ENCODE peak calls at places on chromosome 1, in ten cellular contexts. One of them, this sample, is unnamed.

GRCh38 chr1:212752256-212752933 is 39.2 kb downstream of the NSL1 start:
- DNase-seq in CMK: no peak
- DNase-seq in activated T-cell treated with anti-CD3 and anti-CD28 coated beads, Interleukin-2, amount 50 U/mL, for 72 hours: no peak
- DNase-seq in foreskin fibroblast: peak
- DNase-seq in activated T-helper 1 cell treated with Interleukin-2 at 50 U/mL for 16 hours: no peak
- DNase-seq in NCI-H345: no peak
- DNase-seq in activated CD8-positive, alpha-beta memory T cell treated with anti-CD3 and anti-CD28 coated beads, Interleukin-2, amount 50 U/mL, for 4 hours: no peak
- DNase-seq in esophagus squamous epithelium: no peak
- DNase-seq in NCI-H1092 treated with DMSO at 0.1 percent for 48 hours: no peak
- DNase-seq in CD8-positive, alpha-beta T cell: no peak
- DNase-seq in this sample: no peak

GRCh38 chr1:50981741-50982140 is 11.7 kb downstream of the CDKN2C start:
- DNase-seq in CMK: no peak
- DNase-seq in activated T-cell treated with anti-CD3 and anti-CD28 coated beads, Interleukin-2, amount 50 U/mL, for 72 hours: no peak
- DNase-seq in foreskin fibroblast: no peak
- DNase-seq in activated T-helper 1 cell treated with Interleukin-2 at 50 U/mL for 16 hours: no peak
- DNase-seq in NCI-H345: peak
- DNase-seq in activated CD8-positive, alpha-beta memory T cell treated with anti-CD3 and anti-CD28 coated beads, Interleukin-2, amount 50 U/mL, for 4 hours: no peak
- DNase-seq in esophagus squamous epithelium: no peak
- DNase-seq in NCI-H1092 treated with DMSO at 0.1 percent for 48 hours: peak
- DNase-seq in CD8-positive, alpha-beta T cell: no peak
- DNase-seq in this sample: no peak

GRCh38 chr1:37808369-37809319 is 636 bp upstream of the YRDC start:
- DNase-seq in CMK: no peak
- DNase-seq in activated T-cell treated with anti-CD3 and anti-CD28 coated beads, Interleukin-2, amount 50 U/mL, for 72 hours: peak
- DNase-seq in foreskin fibroblast: peak
- DNase-seq in activated T-helper 1 cell treated with Interleukin-2 at 50 U/mL for 16 hours: no peak
- DNase-seq in NCI-H345: peak
- DNase-seq in activated CD8-positive, alpha-beta memory T cell treated with anti-CD3 and anti-CD28 coated beads, Interleukin-2, amount 50 U/mL, for 4 hours: peak
- DNase-seq in esophagus squamous epithelium: no peak
- DNase-seq in NCI-H1092 treated with DMSO at 0.1 percent for 48 hours: peak
- DNase-seq in CD8-positive, alpha-beta T cell: no peak
- DNase-seq in this sample: peak

GRCh38 chr1:79188371-79188770 is 181.8 kb upstream of the ADGRL4 start:
- DNase-seq in CMK: no peak
- DNase-seq in activated T-cell treated with anti-CD3 and anti-CD28 coated beads, Interleukin-2, amount 50 U/mL, for 72 hours: no peak
- DNase-seq in foreskin fibroblast: peak
- DNase-seq in activated T-helper 1 cell treated with Interleukin-2 at 50 U/mL for 16 hours: no peak
- DNase-seq in NCI-H345: no peak
- DNase-seq in activated CD8-positive, alpha-beta memory T cell treated with anti-CD3 and anti-CD28 coated beads, Interleukin-2, amount 50 U/mL, for 4 hours: no peak
- DNase-seq in esophagus squamous epithelium: no peak
- DNase-seq in NCI-H1092 treated with DMSO at 0.1 percent for 48 hours: no peak
- DNase-seq in CD8-positive, alpha-beta T cell: no peak
- DNase-seq in this sample: no peak

GRCh38 chr1:119160435-119160834 is 20.0 kb upstream of the WARS2 start:
- DNase-seq in CMK: no peak
- DNase-seq in activated T-cell treated with anti-CD3 and anti-CD28 coated beads, Interleukin-2, amount 50 U/mL, for 72 hours: no peak
- DNase-seq in foreskin fibroblast: no peak
- DNase-seq in activated T-helper 1 cell treated with Interleukin-2 at 50 U/mL for 16 hours: no peak
- DNase-seq in NCI-H345: no peak
- DNase-seq in activated CD8-positive, alpha-beta memory T cell treated with anti-CD3 and anti-CD28 coated beads, Interleukin-2, amount 50 U/mL, for 4 hours: no peak
- DNase-seq in esophagus squamous epithelium: no peak
- DNase-seq in NCI-H1092 treated with DMSO at 0.1 percent for 48 hours: no peak
- DNase-seq in CD8-positive, alpha-beta T cell: no peak
- DNase-seq in this sample: no peak

GRCh38 chr1:10867138-10867721 is 70.8 kb upstream of the CASZ1 start:
- DNase-seq in CMK: peak
- DNase-seq in activated T-cell treated with anti-CD3 and anti-CD28 coated beads, Interleukin-2, amount 50 U/mL, for 72 hours: peak
- DNase-seq in foreskin fibroblast: peak
- DNase-seq in activated T-helper 1 cell treated with Interleukin-2 at 50 U/mL for 16 hours: peak
- DNase-seq in NCI-H345: peak
- DNase-seq in activated CD8-positive, alpha-beta memory T cell treated with anti-CD3 and anti-CD28 coated beads, Interleukin-2, amount 50 U/mL, for 4 hours: peak
- DNase-seq in esophagus squamous epithelium: no peak
- DNase-seq in NCI-H1092 treated with DMSO at 0.1 percent for 48 hours: peak
- DNase-seq in CD8-positive, alpha-beta T cell: peak
- DNase-seq in this sample: no peak

GRCh38 chr1:181079920-181080319 is 8.6 kb upstream of the IER5 start:
- DNase-seq in CMK: no peak
- DNase-seq in activated T-cell treated with anti-CD3 and anti-CD28 coated beads, Interleukin-2, amount 50 U/mL, for 72 hours: no peak
- DNase-seq in foreskin fibroblast: no peak
- DNase-seq in activated T-helper 1 cell treated with Interleukin-2 at 50 U/mL for 16 hours: no peak
- DNase-seq in NCI-H345: no peak
- DNase-seq in activated CD8-positive, alpha-beta memory T cell treated with anti-CD3 and anti-CD28 coated beads, Interleukin-2, amount 50 U/mL, for 4 hours: no peak
- DNase-seq in esophagus squamous epithelium: no peak
- DNase-seq in NCI-H1092 treated with DMSO at 0.1 percent for 48 hours: no peak
- DNase-seq in CD8-positive, alpha-beta T cell: no peak
- DNase-seq in this sample: no peak

GRCh38 chr1:43327549-43328292 is 9.9 kb upstream of the MPL start:
- DNase-seq in CMK: no peak
- DNase-seq in activated T-cell treated with anti-CD3 and anti-CD28 coated beads, Interleukin-2, amount 50 U/mL, for 72 hours: no peak
- DNase-seq in foreskin fibroblast: peak
- DNase-seq in activated T-helper 1 cell treated with Interleukin-2 at 50 U/mL for 16 hours: no peak
- DNase-seq in NCI-H345: no peak
- DNase-seq in activated CD8-positive, alpha-beta memory T cell treated with anti-CD3 and anti-CD28 coated beads, Interleukin-2, amount 50 U/mL, for 4 hours: no peak
- DNase-seq in esophagus squamous epithelium: no peak
- DNase-seq in NCI-H1092 treated with DMSO at 0.1 percent for 48 hours: no peak
- DNase-seq in CD8-positive, alpha-beta T cell: no peak
- DNase-seq in this sample: no peak

GRCh38 chr1:188937965-188938551 is 1539.6 kb downstream of the BRINP3 start:
- DNase-seq in CMK: no peak
- DNase-seq in activated T-cell treated with anti-CD3 and anti-CD28 coated beads, Interleukin-2, amount 50 U/mL, for 72 hours: no peak
- DNase-seq in foreskin fibroblast: no peak
- DNase-seq in activated T-helper 1 cell treated with Interleukin-2 at 50 U/mL for 16 hours: no peak
- DNase-seq in NCI-H345: no peak
- DNase-seq in activated CD8-positive, alpha-beta memory T cell treated with anti-CD3 and anti-CD28 coated beads, Interleukin-2, amount 50 U/mL, for 4 hours: no peak
- DNase-seq in esophagus squamous epithelium: no peak
- DNase-seq in NCI-H1092 treated with DMSO at 0.1 percent for 48 hours: no peak
- DNase-seq in CD8-positive, alpha-beta T cell: no peak
- DNase-seq in this sample: no peak

GRCh38 chr1:231162300-231162969 is 577 bp downstream of the TRIM67 start:
- DNase-seq in CMK: no peak
- DNase-seq in activated T-cell treated with anti-CD3 and anti-CD28 coated beads, Interleukin-2, amount 50 U/mL, for 72 hours: peak
- DNase-seq in foreskin fibroblast: peak
- DNase-seq in activated T-helper 1 cell treated with Interleukin-2 at 50 U/mL for 16 hours: no peak
- DNase-seq in NCI-H345: peak
- DNase-seq in activated CD8-positive, alpha-beta memory T cell treated with anti-CD3 and anti-CD28 coated beads, Interleukin-2, amount 50 U/mL, for 4 hours: peak
- DNase-seq in esophagus squamous epithelium: no peak
- DNase-seq in NCI-H1092 treated with DMSO at 0.1 percent for 48 hours: peak
- DNase-seq in CD8-positive, alpha-beta T cell: no peak
- DNase-seq in this sample: no peak

GRCh38 chr1:24021403-24022266 is 41.5 kb upstream of the SRSF10 start:
- DNase-seq in CMK: no peak
- DNase-seq in activated T-cell treated with anti-CD3 and anti-CD28 coated beads, Interleukin-2, amount 50 U/mL, for 72 hours: no peak
- DNase-seq in foreskin fibroblast: no peak
- DNase-seq in activated T-helper 1 cell treated with Interleukin-2 at 50 U/mL for 16 hours: no peak
- DNase-seq in NCI-H345: no peak
- DNase-seq in activated CD8-positive, alpha-beta memory T cell treated with anti-CD3 and anti-CD28 coated beads, Interleukin-2, amount 50 U/mL, for 4 hours: no peak
- DNase-seq in esophagus squamous epithelium: no peak
- DNase-seq in NCI-H1092 treated with DMSO at 0.1 percent for 48 hours: no peak
- DNase-seq in CD8-positive, alpha-beta T cell: no peak
- DNase-seq in this sample: no peak

GRCh38 chr1:22710688-22711024 is at the start of gene EPHB2:
- DNase-seq in CMK: no peak
- DNase-seq in activated T-cell treated with anti-CD3 and anti-CD28 coated beads, Interleukin-2, amount 50 U/mL, for 72 hours: peak
- DNase-seq in foreskin fibroblast: peak
- DNase-seq in activated T-helper 1 cell treated with Interleukin-2 at 50 U/mL for 16 hours: no peak
- DNase-seq in NCI-H345: peak
- DNase-seq in activated CD8-positive, alpha-beta memory T cell treated with anti-CD3 and anti-CD28 coated beads, Interleukin-2, amount 50 U/mL, for 4 hours: no peak
- DNase-seq in esophagus squamous epithelium: no peak
- DNase-seq in NCI-H1092 treated with DMSO at 0.1 percent for 48 hours: peak
- DNase-seq in CD8-positive, alpha-beta T cell: no peak
- DNase-seq in this sample: no peak

GRCh38 chr1:94095112-94095637 is 25.8 kb downstream of the ABCA4 start:
- DNase-seq in CMK: no peak
- DNase-seq in activated T-cell treated with anti-CD3 and anti-CD28 coated beads, Interleukin-2, amount 50 U/mL, for 72 hours: no peak
- DNase-seq in foreskin fibroblast: peak
- DNase-seq in activated T-helper 1 cell treated with Interleukin-2 at 50 U/mL for 16 hours: no peak
- DNase-seq in NCI-H345: no peak
- DNase-seq in activated CD8-positive, alpha-beta memory T cell treated with anti-CD3 and anti-CD28 coated beads, Interleukin-2, amount 50 U/mL, for 4 hours: no peak
- DNase-seq in esophagus squamous epithelium: no peak
- DNase-seq in NCI-H1092 treated with DMSO at 0.1 percent for 48 hours: no peak
- DNase-seq in CD8-positive, alpha-beta T cell: no peak
- DNase-seq in this sample: peak

GRCh38 chr1:29148656-29149491 is 25.2 kb upstream of the TMEM200B start:
- DNase-seq in CMK: no peak
- DNase-seq in activated T-cell treated with anti-CD3 and anti-CD28 coated beads, Interleukin-2, amount 50 U/mL, for 72 hours: no peak
- DNase-seq in foreskin fibroblast: no peak
- DNase-seq in activated T-helper 1 cell treated with Interleukin-2 at 50 U/mL for 16 hours: no peak
- DNase-seq in NCI-H345: no peak
- DNase-seq in activated CD8-positive, alpha-beta memory T cell treated with anti-CD3 and anti-CD28 coated beads, Interleukin-2, amount 50 U/mL, for 4 hours: no peak
- DNase-seq in esophagus squamous epithelium: no peak
- DNase-seq in NCI-H1092 treated with DMSO at 0.1 percent for 48 hours: no peak
- DNase-seq in CD8-positive, alpha-beta T cell: no peak
- DNase-seq in this sample: no peak

GRCh38 chr1:156816561-156817328 is at the start of gene SH2D2A:
- DNase-seq in CMK: peak
- DNase-seq in activated T-cell treated with anti-CD3 and anti-CD28 coated beads, Interleukin-2, amount 50 U/mL, for 72 hours: peak
- DNase-seq in foreskin fibroblast: no peak
- DNase-seq in activated T-helper 1 cell treated with Interleukin-2 at 50 U/mL for 16 hours: peak
- DNase-seq in NCI-H345: no peak
- DNase-seq in activated CD8-positive, alpha-beta memory T cell treated with anti-CD3 and anti-CD28 coated beads, Interleukin-2, amount 50 U/mL, for 4 hours: peak
- DNase-seq in esophagus squamous epithelium: peak
- DNase-seq in NCI-H1092 treated with DMSO at 0.1 percent for 48 hours: no peak
- DNase-seq in CD8-positive, alpha-beta T cell: peak
- DNase-seq in this sample: no peak

GRCh38 chr1:8629241-8630091 is 188.0 kb downstream of the RERE start:
- DNase-seq in CMK: no peak
- DNase-seq in activated T-cell treated with anti-CD3 and anti-CD28 coated beads, Interleukin-2, amount 50 U/mL, for 72 hours: no peak
- DNase-seq in foreskin fibroblast: peak
- DNase-seq in activated T-helper 1 cell treated with Interleukin-2 at 50 U/mL for 16 hours: no peak
- DNase-seq in NCI-H345: peak
- DNase-seq in activated CD8-positive, alpha-beta memory T cell treated with anti-CD3 and anti-CD28 coated beads, Interleukin-2, amount 50 U/mL, for 4 hours: no peak
- DNase-seq in esophagus squamous epithelium: no peak
- DNase-seq in NCI-H1092 treated with DMSO at 0.1 percent for 48 hours: peak
- DNase-seq in CD8-positive, alpha-beta T cell: no peak
- DNase-seq in this sample: no peak

GRCh38 chr1:109739738-109740614 is 862 bp downstream of the GSTM3 start:
- DNase-seq in CMK: peak
- DNase-seq in activated T-cell treated with anti-CD3 and anti-CD28 coated beads, Interleukin-2, amount 50 U/mL, for 72 hours: peak
- DNase-seq in foreskin fibroblast: peak
- DNase-seq in activated T-helper 1 cell treated with Interleukin-2 at 50 U/mL for 16 hours: peak
- DNase-seq in NCI-H345: peak
- DNase-seq in activated CD8-positive, alpha-beta memory T cell treated with anti-CD3 and anti-CD28 coated beads, Interleukin-2, amount 50 U/mL, for 4 hours: peak
- DNase-seq in esophagus squamous epithelium: no peak
- DNase-seq in NCI-H1092 treated with DMSO at 0.1 percent for 48 hours: peak
- DNase-seq in CD8-positive, alpha-beta T cell: peak
- DNase-seq in this sample: peak

GRCh38 chr1:57341721-57342120 is 82.1 kb downstream of the DAB1 start:
- DNase-seq in CMK: no peak
- DNase-seq in activated T-cell treated with anti-CD3 and anti-CD28 coated beads, Interleukin-2, amount 50 U/mL, for 72 hours: no peak
- DNase-seq in foreskin fibroblast: no peak
- DNase-seq in activated T-helper 1 cell treated with Interleukin-2 at 50 U/mL for 16 hours: no peak
- DNase-seq in NCI-H345: no peak
- DNase-seq in activated CD8-positive, alpha-beta memory T cell treated with anti-CD3 and anti-CD28 coated beads, Interleukin-2, amount 50 U/mL, for 4 hours: no peak
- DNase-seq in esophagus squamous epithelium: no peak
- DNase-seq in NCI-H1092 treated with DMSO at 0.1 percent for 48 hours: no peak
- DNase-seq in CD8-positive, alpha-beta T cell: no peak
- DNase-seq in this sample: no peak

GRCh38 chr1:9618912-9619679 is 30.4 kb downstream of the TMEM201 start:
- DNase-seq in CMK: no peak
- DNase-seq in activated T-cell treated with anti-CD3 and anti-CD28 coated beads, Interleukin-2, amount 50 U/mL, for 72 hours: no peak
- DNase-seq in foreskin fibroblast: no peak
- DNase-seq in activated T-helper 1 cell treated with Interleukin-2 at 50 U/mL for 16 hours: no peak
- DNase-seq in NCI-H345: no peak
- DNase-seq in activated CD8-positive, alpha-beta memory T cell treated with anti-CD3 and anti-CD28 coated beads, Interleukin-2, amount 50 U/mL, for 4 hours: no peak
- DNase-seq in esophagus squamous epithelium: no peak
- DNase-seq in NCI-H1092 treated with DMSO at 0.1 percent for 48 hours: no peak
- DNase-seq in CD8-positive, alpha-beta T cell: no peak
- DNase-seq in this sample: no peak

GRCh38 chr1:221429262-221429661 is 312.6 kb downstream of the DUSP10 start:
- DNase-seq in CMK: no peak
- DNase-seq in activated T-cell treated with anti-CD3 and anti-CD28 coated beads, Interleukin-2, amount 50 U/mL, for 72 hours: no peak
- DNase-seq in foreskin fibroblast: peak
- DNase-seq in activated T-helper 1 cell treated with Interleukin-2 at 50 U/mL for 16 hours: no peak
- DNase-seq in NCI-H345: no peak
- DNase-seq in activated CD8-positive, alpha-beta memory T cell treated with anti-CD3 and anti-CD28 coated beads, Interleukin-2, amount 50 U/mL, for 4 hours: no peak
- DNase-seq in esophagus squamous epithelium: no peak
- DNase-seq in NCI-H1092 treated with DMSO at 0.1 percent for 48 hours: no peak
- DNase-seq in CD8-positive, alpha-beta T cell: no peak
- DNase-seq in this sample: no peak

GRCh38 chr1:151846062-151846568 is 6.5 kb upstream of the C2CD4D start:
- DNase-seq in CMK: no peak
- DNase-seq in activated T-cell treated with anti-CD3 and anti-CD28 coated beads, Interleukin-2, amount 50 U/mL, for 72 hours: peak
- DNase-seq in foreskin fibroblast: no peak
- DNase-seq in activated T-helper 1 cell treated with Interleukin-2 at 50 U/mL for 16 hours: no peak
- DNase-seq in NCI-H345: no peak
- DNase-seq in activated CD8-positive, alpha-beta memory T cell treated with anti-CD3 and anti-CD28 coated beads, Interleukin-2, amount 50 U/mL, for 4 hours: no peak
- DNase-seq in esophagus squamous epithelium: no peak
- DNase-seq in NCI-H1092 treated with DMSO at 0.1 percent for 48 hours: no peak
- DNase-seq in CD8-positive, alpha-beta T cell: no peak
- DNase-seq in this sample: no peak

GRCh38 chr1:193111641-193112090 is 6.5 kb upstream of the GLRX2 start:
- DNase-seq in CMK: no peak
- DNase-seq in activated T-cell treated with anti-CD3 and anti-CD28 coated beads, Interleukin-2, amount 50 U/mL, for 72 hours: no peak
- DNase-seq in foreskin fibroblast: peak
- DNase-seq in activated T-helper 1 cell treated with Interleukin-2 at 50 U/mL for 16 hours: no peak
- DNase-seq in NCI-H345: no peak
- DNase-seq in activated CD8-positive, alpha-beta memory T cell treated with anti-CD3 and anti-CD28 coated beads, Interleukin-2, amount 50 U/mL, for 4 hours: no peak
- DNase-seq in esophagus squamous epithelium: no peak
- DNase-seq in NCI-H1092 treated with DMSO at 0.1 percent for 48 hours: no peak
- DNase-seq in CD8-positive, alpha-beta T cell: no peak
- DNase-seq in this sample: no peak

GRCh38 chr1:161166669-161167548 is 683 bp downstream of the PPOX start:
- DNase-seq in CMK: no peak
- DNase-seq in activated T-cell treated with anti-CD3 and anti-CD28 coated beads, Interleukin-2, amount 50 U/mL, for 72 hours: no peak
- DNase-seq in foreskin fibroblast: no peak
- DNase-seq in activated T-helper 1 cell treated with Interleukin-2 at 50 U/mL for 16 hours: no peak
- DNase-seq in NCI-H345: no peak
- DNase-seq in activated CD8-positive, alpha-beta memory T cell treated with anti-CD3 and anti-CD28 coated beads, Interleukin-2, amount 50 U/mL, for 4 hours: no peak
- DNase-seq in esophagus squamous epithelium: no peak
- DNase-seq in NCI-H1092 treated with DMSO at 0.1 percent for 48 hours: peak
- DNase-seq in CD8-positive, alpha-beta T cell: no peak
- DNase-seq in this sample: no peak

GRCh38 chr1:7049913-7050625 is 264.8 kb downstream of the CAMTA1 start:
- DNase-seq in CMK: no peak
- DNase-seq in activated T-cell treated with anti-CD3 and anti-CD28 coated beads, Interleukin-2, amount 50 U/mL, for 72 hours: no peak
- DNase-seq in foreskin fibroblast: no peak
- DNase-seq in activated T-helper 1 cell treated with Interleukin-2 at 50 U/mL for 16 hours: no peak
- DNase-seq in NCI-H345: no peak
- DNase-seq in activated CD8-positive, alpha-beta memory T cell treated with anti-CD3 and anti-CD28 coated beads, Interleukin-2, amount 50 U/mL, for 4 hours: no peak
- DNase-seq in esophagus squamous epithelium: no peak
- DNase-seq in NCI-H1092 treated with DMSO at 0.1 percent for 48 hours: no peak
- DNase-seq in CD8-positive, alpha-beta T cell: no peak
- DNase-seq in this sample: no peak

GRCh38 chr1:3727042-3727824 is 25.0 kb upstream of the CCDC27 start:
- DNase-seq in CMK: peak
- DNase-seq in activated T-cell treated with anti-CD3 and anti-CD28 coated beads, Interleukin-2, amount 50 U/mL, for 72 hours: no peak
- DNase-seq in foreskin fibroblast: no peak
- DNase-seq in activated T-helper 1 cell treated with Interleukin-2 at 50 U/mL for 16 hours: no peak
- DNase-seq in NCI-H345: no peak
- DNase-seq in activated CD8-positive, alpha-beta memory T cell treated with anti-CD3 and anti-CD28 coated beads, Interleukin-2, amount 50 U/mL, for 4 hours: no peak
- DNase-seq in esophagus squamous epithelium: no peak
- DNase-seq in NCI-H1092 treated with DMSO at 0.1 percent for 48 hours: no peak
- DNase-seq in CD8-positive, alpha-beta T cell: no peak
- DNase-seq in this sample: no peak

GRCh38 chr1:29511436-29511835 is 275.1 kb downstream of the PTPRU start:
- DNase-seq in CMK: no peak
- DNase-seq in activated T-cell treated with anti-CD3 and anti-CD28 coated beads, Interleukin-2, amount 50 U/mL, for 72 hours: no peak
- DNase-seq in foreskin fibroblast: no peak
- DNase-seq in activated T-helper 1 cell treated with Interleukin-2 at 50 U/mL for 16 hours: no peak
- DNase-seq in NCI-H345: no peak
- DNase-seq in activated CD8-positive, alpha-beta memory T cell treated with anti-CD3 and anti-CD28 coated beads, Interleukin-2, amount 50 U/mL, for 4 hours: no peak
- DNase-seq in esophagus squamous epithelium: no peak
- DNase-seq in NCI-H1092 treated with DMSO at 0.1 percent for 48 hours: no peak
- DNase-seq in CD8-positive, alpha-beta T cell: no peak
- DNase-seq in this sample: no peak

GRCh38 chr1:47842228-47842627 is 155.0 kb downstream of the TRABD2B start:
- DNase-seq in CMK: no peak
- DNase-seq in activated T-cell treated with anti-CD3 and anti-CD28 coated beads, Interleukin-2, amount 50 U/mL, for 72 hours: no peak
- DNase-seq in foreskin fibroblast: no peak
- DNase-seq in activated T-helper 1 cell treated with Interleukin-2 at 50 U/mL for 16 hours: no peak
- DNase-seq in NCI-H345: no peak
- DNase-seq in activated CD8-positive, alpha-beta memory T cell treated with anti-CD3 and anti-CD28 coated beads, Interleukin-2, amount 50 U/mL, for 4 hours: no peak
- DNase-seq in esophagus squamous epithelium: no peak
- DNase-seq in NCI-H1092 treated with DMSO at 0.1 percent for 48 hours: no peak
- DNase-seq in CD8-positive, alpha-beta T cell: no peak
- DNase-seq in this sample: no peak

GRCh38 chr1:6358757-6359567 is 34.6 kb downstream of the ACOT7 start:
- DNase-seq in CMK: no peak
- DNase-seq in activated T-cell treated with anti-CD3 and anti-CD28 coated beads, Interleukin-2, amount 50 U/mL, for 72 hours: peak
- DNase-seq in foreskin fibroblast: no peak
- DNase-seq in activated T-helper 1 cell treated with Interleukin-2 at 50 U/mL for 16 hours: peak
- DNase-seq in NCI-H345: no peak
- DNase-seq in activated CD8-positive, alpha-beta memory T cell treated with anti-CD3 and anti-CD28 coated beads, Interleukin-2, amount 50 U/mL, for 4 hours: no peak
- DNase-seq in esophagus squamous epithelium: no peak
- DNase-seq in NCI-H1092 treated with DMSO at 0.1 percent for 48 hours: no peak
- DNase-seq in CD8-positive, alpha-beta T cell: no peak
- DNase-seq in this sample: no peak

This sample was measured in thoracic aorta.